ENCODE peak calls at places on chromosome 5, in eight cellular contexts. L is GM12892; O is naive thymus-derived CD8-positive, alpha-beta T cell; D is SIG-M5; S is bronchial epithelial cell; Z is ovary; X is LoVo; K is NCI-H2081. A is an unnamed sample.
A peak's percentile ranks its signal among the peaks of the same experiment; 100 is the strongest.

GRCh38 chr5:122965111-122965510 is 71.4 kb downstream of the PPIC start:
- DNase-seq in S (no peak), O (no peak), D (no peak), L (no peak), K (no peak), X (no peak), Z (no peak), A (no peak)

GRCh38 chr5:14675865-14676300 is 11.4 kb downstream of the OTULIN start:
- DNase-seq in L (no peak), K (no peak), Z (no peak), O (no peak), S (no peak), D (peak; percentile 26), X (no peak), A (no peak)

GRCh38 chr5:82512025-82512424 is 233.9 kb upstream of the RPS23 start:
- DNase-seq in D (no peak), X (no peak), O (no peak), L (no peak), Z (no peak), S (no peak), K (no peak), A (no peak)

GRCh38 chr5:131644822-131645221 is 9.8 kb upstream of the RAPGEF6 start:
- DNase-seq in O (no peak), L (no peak), S (no peak), D (no peak), Z (no peak), K (no peak), X (no peak), A (no peak)

GRCh38 chr5:2912741-2913140 is 161.3 kb upstream of the IRX2 start:
- DNase-seq in X (no peak), L (no peak), D (no peak), K (no peak), S (no peak), O (no peak), Z (no peak), A (no peak)

GRCh38 chr5:93601053-93601429 is 18.0 kb downstream of the NR2F1 start:
- DNase-seq in S (no peak), X (no peak), L (no peak), K (no peak), O (no peak), Z (no peak), D (no peak), A (no peak)

GRCh38 chr5:113081881-113082546 is 105.4 kb downstream of the DCP2 start:
- DNase-seq in L (no peak), Z (no peak), X (peak; percentile 27), O (no peak), D (no peak), K (no peak), S (peak; percentile 48), A (no peak)

GRCh38 chr5:57650360-57651069 is 167.9 kb upstream of the ACTBL2 start:
- DNase-seq in Z (no peak), K (peak; percentile 3), L (no peak), O (no peak), S (peak; percentile 76), X (peak; percentile 78), D (no peak), A (peak; percentile 75)

GRCh38 chr5:78698218-78698751 is 49.7 kb upstream of the LHFPL2 start:
- DNase-seq in K (no peak), S (peak; percentile 71), L (no peak), D (no peak), O (no peak), Z (no peak), X (no peak), A (no peak)

GRCh38 chr5:1090538-1090937 is 21.3 kb downstream of the SLC12A7 start:
- DNase-seq in Z (no peak), D (no peak), S (no peak), X (no peak), O (no peak), K (no peak), L (no peak), A (peak; percentile 47)

GRCh38 chr5:167049043-167049663 is 1242.3 kb upstream of the WWC1 start:
- DNase-seq in O (no peak), Z (no peak), L (no peak), X (peak; percentile 61), K (peak; percentile 98), S (peak; percentile 58), D (no peak), A (peak; percentile 74)

GRCh38 chr5:108101105-108101504 is 280.8 kb downstream of the FBXL17 start:
- DNase-seq in O (no peak), X (no peak), Z (no peak), L (no peak), K (peak; percentile 3), S (no peak), D (no peak), A (no peak)

GRCh38 chr5:123012321-123012720 is 24.2 kb downstream of the PPIC start:
- DNase-seq in K (no peak), L (no peak), O (no peak), Z (no peak), S (no peak), D (no peak), X (no peak), A (no peak)

GRCh38 chr5:63125392-63125791 is 546.8 kb downstream of the LRRC70 start:
- DNase-seq in Z (no peak), L (no peak), O (no peak), X (no peak), K (no peak), D (no peak), S (no peak), A (no peak)

GRCh38 chr5:66828551-66829421 is 232.6 kb downstream of the MAST4 start:
- DNase-seq in L (no peak), Z (peak; percentile 54), S (peak; percentile 87), O (peak; percentile 49), D (no peak), K (no peak), X (no peak), A (peak; percentile 83)